ENCODE peak calls at places on chromosomes 5 and 9, in seven cellular contexts. B is transverse colon, F is tibial artery, X is mucosa of descending colon, S is WERI-Rb-1, H is HepG2, N is endodermal cell. R is an unnamed sample.

GRCh38 chr5:153960269-153961215 is 78.2 kb downstream of the FAM114A2 start:
- DNase-seq in S (no peak), N (peak; percentile 66), H (no peak), X (no peak), F (no peak), B (no peak), R (peak; percentile 49)

GRCh38 chr5:154756871-154757646 is 1.9 kb downstream of the LARP1 start:
- DNase-seq in H (no peak), X (peak; percentile 82), F (peak; percentile 88), B (peak; percentile 53), N (peak; percentile 72), S (peak; percentile 35), R (peak; percentile 36)

GRCh38 chr9:4126184-4126865 is 173.5 kb downstream of the GLIS3 start:
- DNase-seq in N (no peak), X (no peak), F (no peak), H (no peak), B (no peak), S (no peak), R (no peak)

GRCh38 chr5:113778147-113778546 is 264.7 kb downstream of the YTHDC2 start:
- DNase-seq in H (no peak), S (no peak), N (no peak), B (no peak), X (no peak), F (no peak), R (no peak)

GRCh38 chr5:142845954-142846398 is 75.8 kb downstream of the ARHGAP26 start:
- DNase-seq in B (no peak), S (no peak), N (peak; percentile 77), H (no peak), F (no peak), X (no peak), R (no peak)

GRCh38 chr5:1019001-1019651 is 10.5 kb downstream of the NKD2 start:
- DNase-seq in F (no peak), H (no peak), X (peak; percentile 22), N (no peak), S (no peak), B (no peak), R (no peak)

GRCh38 chr5:54187694-54188093 is 122.7 kb downstream of the ARL15 start:
- DNase-seq in S (no peak), B (no peak), N (no peak), X (no peak), F (no peak), H (no peak), R (no peak)

GRCh38 chr9:16133556-16134227 is 580.8 kb downstream of the CCDC171 start:
- DNase-seq in X (no peak), N (peak; percentile 85), H (peak; percentile 63), F (peak; percentile 74), B (peak; percentile 20), S (peak; percentile 67), R (no peak)

GRCh38 chr9:16653491-16654407 is 216.7 kb downstream of the BNC2 start:
- DNase-seq in F (no peak), B (peak; percentile 12), X (no peak), N (no peak), H (peak; percentile 42), S (peak; percentile 38), R (no peak)

GRCh38 chr9:127360205-127360604 is 36.8 kb upstream of the SLC2A8 start:
- DNase-seq in N (no peak), X (no peak), S (no peak), H (no peak), F (no peak), B (no peak), R (no peak)
- TF ChIP-seq CTCF in N (no peak), X (no peak), S (no peak), H (no peak), F (peak; percentile 14), B (no peak), R (no peak)

DNA sequence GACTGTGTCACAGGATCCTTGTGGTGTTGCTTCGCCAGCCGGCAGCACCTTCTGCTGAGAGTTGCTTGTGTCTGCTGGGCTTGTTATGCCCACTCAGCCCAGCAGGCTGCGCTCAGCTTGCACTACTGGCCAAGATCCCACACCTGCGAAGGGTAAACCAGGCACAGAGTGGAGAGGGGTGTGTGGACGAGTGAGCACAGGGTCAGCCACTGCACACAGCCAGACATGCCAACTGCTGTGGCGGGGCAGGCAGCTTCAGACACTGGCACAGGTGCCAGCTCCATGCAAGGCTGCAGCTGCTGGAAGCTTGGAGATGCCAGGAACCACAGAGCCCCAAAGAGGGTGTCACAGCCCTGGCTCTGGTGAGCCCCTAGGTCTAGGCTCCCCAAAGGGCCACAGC is 273.6 kb downstream of the CETN3 start:
- DNase-seq in S (peak; percentile 41), H (peak; percentile 31), B (peak; percentile 33), F (no peak), N (peak; percentile 89), X (peak; percentile 39), R (no peak)
- TF ChIP-seq CTCF in S (peak; percentile 86), H (peak; percentile 83), B (peak; percentile 46), F (no peak), N (peak; percentile 89), X (peak; percentile 27), R (no peak)

GRCh38 chr5:69414885-69415583 is at the start of gene MARVELD2:
- DNase-seq in S (peak; percentile 92), H (peak; percentile 81), N (peak; percentile 97), F (peak; percentile 76), B (peak; percentile 94), X (peak; percentile 94), R (peak; percentile 15)
- TF ChIP-seq CTCF in S (peak; percentile 53), H (peak; percentile 90), N (peak; percentile 70), F (no peak), B (peak; percentile 49), X (peak; percentile 36), R (no peak)

GRCh38 chr5:169848271-169848670 is 132.0 kb downstream of the INSYN2B start:
- DNase-seq in F (no peak), N (no peak), S (no peak), X (no peak), B (no peak), H (no peak), R (no peak)

GRCh38 chr5:169847519-169847918 is 132.8 kb downstream of the INSYN2B start:
- DNase-seq in N (no peak), X (no peak), S (no peak), H (no peak), F (no peak), B (no peak), R (no peak)

GRCh38 chr5:169848792-169849191 is 131.5 kb downstream of the INSYN2B start:
- DNase-seq in S (no peak), B (no peak), H (no peak), N (no peak), X (no peak), F (no peak), R (no peak)

GRCh38 chr5:169850407-169850806 is 129.9 kb downstream of the INSYN2B start:
- DNase-seq in B (no peak), N (no peak), X (no peak), S (no peak), F (no peak), H (no peak), R (no peak)
- TF ChIP-seq CTCF in B (no peak), N (peak; percentile 73), X (no peak), S (no peak), F (no peak), H (no peak), R (no peak)

GRCh38 chr5:155905359-155905758 is 421.6 kb upstream of the SGCD start:
- DNase-seq in H (no peak), S (no peak), B (no peak), F (no peak), N (no peak), X (no peak), R (no peak)

GRCh38 chr5:155908543-155908942 is 418.4 kb upstream of the SGCD start:
- DNase-seq in S (no peak), X (no peak), F (no peak), H (no peak), N (no peak), B (no peak), R (no peak)

GRCh38 chr5:155906046-155906445 is 420.9 kb upstream of the SGCD start:
- DNase-seq in H (no peak), N (no peak), B (no peak), X (no peak), S (peak; percentile 11), F (no peak), R (no peak)
- TF ChIP-seq CTCF in H (no peak), N (peak; percentile 65), B (no peak), X (no peak), S (peak; percentile 23), F (no peak), R (peak; percentile 42)

DNA sequence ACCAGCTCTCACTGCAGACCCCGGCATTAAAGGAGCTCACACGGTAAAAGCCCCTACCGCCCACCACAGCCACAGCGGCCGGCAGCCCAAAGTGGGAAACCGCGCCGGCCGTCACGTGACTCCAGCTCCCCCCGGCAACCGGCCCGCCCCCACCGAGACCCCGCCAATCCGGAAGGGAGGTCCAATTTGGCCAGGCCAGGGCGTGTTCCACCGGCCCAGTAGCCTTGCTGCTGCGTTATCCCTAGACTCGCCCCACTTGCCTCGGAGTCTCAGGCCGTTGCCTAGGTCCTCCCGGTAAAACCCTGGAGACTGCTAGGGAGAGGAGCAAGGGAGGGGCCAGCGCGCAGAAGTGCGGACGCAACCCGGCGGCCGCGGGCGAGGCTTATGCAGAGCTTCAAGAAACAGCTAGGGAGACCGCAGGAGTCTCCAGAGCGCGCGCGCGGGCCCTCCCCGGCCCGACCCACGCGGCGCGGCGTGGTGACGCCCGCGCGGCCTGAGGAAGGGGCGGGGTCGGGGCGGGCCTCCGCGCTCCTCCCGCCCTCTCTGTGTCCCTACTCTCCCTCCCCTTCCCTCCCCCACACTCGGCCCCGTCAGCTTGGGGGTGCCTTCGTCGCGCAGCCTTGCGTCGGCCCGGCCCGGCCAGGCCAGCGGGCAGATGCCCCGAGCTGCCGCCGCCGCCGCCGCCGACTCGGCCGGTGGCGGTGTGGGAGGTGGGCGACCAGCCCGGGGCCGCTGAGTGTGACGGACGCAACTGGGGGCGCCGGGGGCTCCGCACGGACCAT is at the start of gene RIC1:
- DNase-seq in B (peak; percentile 94), N (peak; percentile 97), X (peak; percentile 96), H (peak; percentile 81), F (peak; percentile 96), S (peak; percentile 89), R (peak; percentile 89)
- TF ChIP-seq CTCF in B (no peak), N (peak; percentile 10), X (no peak), H (no peak), F (peak; percentile 23), S (no peak), R (no peak)